ENCODE peak calls at places on chromosomes 16 and 17, in four cellular contexts. One of them, this sample, is unnamed.

GRCh38 chr17:16391451-16391850 is 10.6 kb downstream of the UBB start:
- DNase-seq in HCT116: no peak
- DNase-seq in mesendoderm: no peak
- DNase-seq in heart right ventricle: no peak
- DNase-seq in this sample: no peak

GRCh38 chr16:17149904-17150483 is 320.8 kb downstream of the XYLT1 start:
- DNase-seq in mesendoderm: peak
- DNase-seq in HCT116: no peak
- DNase-seq in heart right ventricle: no peak
- DNase-seq in this sample: no peak

GRCh38 chr17:19359151-19359550 is 3.4 kb downstream of the B9D1 start:
- DNase-seq in HCT116: no peak
- DNase-seq in mesendoderm: no peak
- DNase-seq in heart right ventricle: no peak
- DNase-seq in this sample: no peak

GRCh38 chr16:46911038-46911437 is 26.9 kb downstream of the GPT2 start:
- DNase-seq in HCT116: no peak
- DNase-seq in heart right ventricle: no peak
- DNase-seq in mesendoderm: no peak
- DNase-seq in this sample: no peak

GRCh38 chr17:3474212-3474611 is 1.6 kb upstream of the ASPA start:
- DNase-seq in heart right ventricle: no peak
- DNase-seq in mesendoderm: no peak
- DNase-seq in HCT116: no peak
- DNase-seq in this sample: no peak

GRCh38 chr17:9760336-9760735 is 31.1 kb downstream of the DHRS7C start:
- DNase-seq in HCT116: no peak
- DNase-seq in heart right ventricle: no peak
- DNase-seq in mesendoderm: no peak
- DNase-seq in this sample: no peak

GRCh38 chr17:81388612-81389367 is 6.5 kb upstream of the BAHCC1 start:
- DNase-seq in mesendoderm: peak
- DNase-seq in heart right ventricle: peak
- DNase-seq in HCT116: no peak
- DNase-seq in this sample: no peak

GRCh38 chr17:61504697-61505096 is 52.5 kb downstream of the TBX4 start:
- DNase-seq in HCT116: no peak
- DNase-seq in mesendoderm: no peak
- DNase-seq in heart right ventricle: no peak
- DNase-seq in this sample: no peak

GRCh38 chr17:7843536-7844291 is 9.7 kb downstream of the KDM6B start:
- DNase-seq in heart right ventricle: peak
- DNase-seq in HCT116: no peak
- DNase-seq in mesendoderm: peak
- DNase-seq in this sample: no peak

GRCh38 chr17:68085751-68086445 is 50.4 kb downstream of the KPNA2 start:
- DNase-seq in heart right ventricle: no peak
- DNase-seq in mesendoderm: peak
- DNase-seq in HCT116: no peak
- DNase-seq in this sample: no peak

GRCh38 chr16:51085271-51085670 is 65.8 kb downstream of the SALL1 start:
- DNase-seq in mesendoderm: no peak
- DNase-seq in heart right ventricle: no peak
- DNase-seq in HCT116: no peak
- DNase-seq in this sample: no peak

DNA sequence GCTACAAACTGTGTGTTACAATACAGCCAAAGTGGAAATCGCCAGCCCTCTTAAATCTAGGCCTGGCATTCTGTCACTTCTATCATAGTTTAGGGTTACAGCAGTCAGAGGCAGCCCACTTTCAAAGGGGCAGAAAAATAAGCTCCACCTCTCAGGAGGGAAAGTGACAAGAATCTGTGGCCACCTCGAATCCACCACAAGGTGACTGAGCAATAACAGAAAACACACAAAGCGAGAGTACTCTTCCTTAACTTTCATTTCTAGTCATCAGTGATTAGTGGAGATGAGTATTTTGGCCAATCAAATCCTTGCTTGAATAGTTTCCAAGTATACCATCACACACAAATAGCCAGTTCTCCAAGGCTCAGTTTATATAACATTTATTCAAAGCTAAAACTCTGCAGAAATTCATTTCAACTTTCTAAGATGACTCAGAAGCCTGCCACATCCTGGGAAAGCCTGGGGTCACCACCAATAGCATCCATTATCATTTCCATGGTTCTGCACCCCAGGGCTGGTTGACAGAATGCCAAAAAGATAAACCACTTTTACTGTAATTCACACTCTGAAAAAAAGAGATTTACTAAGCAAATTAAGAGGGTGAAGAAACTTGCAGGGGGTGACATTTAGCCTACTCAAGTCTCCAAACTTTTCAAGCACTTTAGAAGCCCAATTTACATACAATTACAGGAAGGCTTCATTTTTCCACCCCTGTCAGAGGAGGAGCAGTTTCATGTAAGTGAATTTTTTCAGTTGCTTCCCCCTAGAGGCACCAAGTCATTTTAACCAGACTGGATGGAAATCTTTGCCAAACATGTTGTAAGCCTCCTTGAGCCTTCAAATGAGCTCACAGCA is 66.8 kb downstream of the SALL1 start:
- DNase-seq in mesendoderm: peak
- DNase-seq in HCT116: no peak
- DNase-seq in heart right ventricle: no peak
- DNase-seq in this sample: no peak
- H3K27ac ChIP-seq in mesendoderm: no peak
- H3K27ac ChIP-seq in HCT116: no peak
- H3K27ac ChIP-seq in heart right ventricle: no peak
- H3K27ac ChIP-seq in this sample: no peak

GRCh38 chr16:87334611-87335305 is 17.6 kb upstream of the C16orf95 start:
- DNase-seq in HCT116: no peak
- DNase-seq in mesendoderm: no peak
- DNase-seq in heart right ventricle: peak
- DNase-seq in this sample: no peak
- H3K27ac ChIP-seq in HCT116: no peak
- H3K27ac ChIP-seq in mesendoderm: no peak
- H3K27ac ChIP-seq in heart right ventricle: no peak
- H3K27ac ChIP-seq in this sample: no peak

DNA sequence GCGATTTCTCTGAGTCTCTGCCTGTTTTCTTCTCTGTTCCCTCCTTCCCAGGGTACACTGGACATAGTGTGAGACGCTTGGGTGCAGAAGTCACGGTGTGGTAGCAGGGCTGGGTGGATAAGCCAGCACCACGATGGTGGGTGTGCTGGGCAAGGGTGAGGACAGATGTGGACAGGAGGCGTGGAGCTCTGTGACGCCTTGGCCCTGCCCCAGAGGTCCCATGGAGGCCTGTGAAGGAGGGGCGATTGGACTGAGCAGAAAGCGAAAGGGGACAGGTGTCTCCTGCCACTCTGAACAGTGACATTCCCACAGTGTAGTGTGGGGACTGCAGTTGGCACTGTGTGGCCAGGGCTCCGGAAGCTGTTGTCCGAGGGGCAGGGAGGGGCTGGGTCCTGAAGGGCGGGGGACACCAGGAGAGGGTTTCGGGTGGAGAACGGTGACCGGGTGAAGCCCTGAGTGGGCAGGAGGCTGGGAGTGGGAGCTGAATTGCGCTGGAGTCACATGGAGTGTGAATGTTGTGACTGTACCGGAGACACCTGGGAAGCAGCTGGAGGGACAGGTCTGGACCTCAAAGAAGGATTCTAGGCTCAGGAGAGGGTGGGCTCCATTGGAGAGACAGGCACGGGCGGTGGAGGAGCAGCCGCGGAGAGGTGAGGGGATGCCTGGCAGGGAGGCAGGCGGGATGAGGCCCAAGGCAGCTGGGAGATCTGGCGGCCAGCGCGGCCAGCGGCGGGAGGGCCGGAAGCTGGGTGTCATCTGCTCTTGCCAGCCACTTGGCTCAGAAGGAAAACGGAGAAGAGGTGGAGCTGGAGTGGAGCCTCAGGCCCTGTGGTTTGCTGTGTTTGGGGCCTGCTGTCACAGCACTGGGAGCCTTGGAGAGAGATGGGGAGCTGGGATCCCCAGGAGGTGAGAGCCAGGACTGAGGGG is 7.5 kb downstream of the TBC1D24 start:
- DNase-seq in heart right ventricle: no peak
- DNase-seq in mesendoderm: no peak
- DNase-seq in HCT116: no peak
- DNase-seq in this sample: no peak
- H3K27ac ChIP-seq in heart right ventricle: no peak
- H3K27ac ChIP-seq in mesendoderm: no peak
- H3K27ac ChIP-seq in HCT116: no peak
- H3K27ac ChIP-seq in this sample: no peak

DNA sequence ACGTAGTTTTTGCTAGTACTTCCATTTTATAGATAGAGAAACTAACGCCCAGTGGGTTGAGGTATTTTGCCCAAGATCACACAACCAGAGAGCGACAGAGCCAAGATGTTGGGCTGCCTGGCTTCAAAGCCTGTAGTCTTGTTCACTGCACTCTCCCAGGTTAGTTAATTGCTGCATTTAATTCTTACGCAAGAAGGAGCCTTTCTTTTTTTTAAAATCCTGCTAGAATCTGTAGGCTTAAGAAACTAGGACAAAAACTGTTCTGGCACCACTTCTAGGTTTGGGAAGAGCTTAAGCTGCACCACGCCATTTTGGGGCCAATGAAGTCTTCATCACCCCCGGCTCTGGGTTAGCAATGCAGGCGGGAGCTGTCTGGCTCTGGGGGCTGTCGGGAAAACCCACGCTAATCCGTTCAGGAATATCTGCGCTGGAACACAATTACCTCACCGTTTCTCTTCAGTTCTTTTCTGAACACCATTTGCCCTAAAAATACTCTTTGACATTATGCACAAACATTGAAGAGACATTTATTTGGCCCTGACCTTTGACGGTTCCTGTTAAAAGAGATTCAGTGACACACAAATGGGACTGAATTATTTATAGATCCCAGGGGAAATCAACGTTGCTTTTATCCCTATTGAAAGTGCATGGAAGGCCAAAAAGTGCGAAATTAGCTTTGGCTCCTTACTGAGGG is 249.1 kb downstream of the HAPSTR1 start:
- DNase-seq in heart right ventricle: no peak
- DNase-seq in HCT116: no peak
- DNase-seq in mesendoderm: no peak
- DNase-seq in this sample: no peak
- H3K27ac ChIP-seq in heart right ventricle: no peak
- H3K27ac ChIP-seq in HCT116: no peak
- H3K27ac ChIP-seq in mesendoderm: no peak
- H3K27ac ChIP-seq in this sample: no peak

DNA sequence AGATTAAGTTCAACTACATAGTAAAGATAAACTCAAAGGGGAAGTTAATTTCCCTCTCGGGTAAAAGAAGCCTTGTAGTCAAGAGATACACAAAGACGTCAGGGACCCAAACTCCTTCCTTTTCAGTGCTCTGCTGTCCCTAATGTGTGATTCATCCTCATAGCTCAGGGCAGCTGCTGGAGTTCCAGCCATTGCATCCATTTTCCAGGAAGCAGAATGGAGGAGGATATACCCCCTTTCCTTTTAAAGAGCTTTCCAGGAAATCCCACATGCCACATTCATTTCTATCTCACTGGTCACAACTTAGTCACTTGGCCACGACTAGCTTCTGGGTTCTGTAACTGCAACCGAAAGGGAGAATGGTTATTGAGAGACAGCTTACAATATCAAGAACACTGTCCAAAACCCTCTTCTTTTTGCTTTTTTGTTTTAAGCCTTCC is 95.3 kb downstream of the SOCS1 start:
- DNase-seq in HCT116: no peak
- DNase-seq in heart right ventricle: no peak
- DNase-seq in mesendoderm: no peak
- DNase-seq in this sample: no peak
- H3K27ac ChIP-seq in HCT116: no peak
- H3K27ac ChIP-seq in heart right ventricle: peak
- H3K27ac ChIP-seq in mesendoderm: no peak
- H3K27ac ChIP-seq in this sample: no peak

DNA sequence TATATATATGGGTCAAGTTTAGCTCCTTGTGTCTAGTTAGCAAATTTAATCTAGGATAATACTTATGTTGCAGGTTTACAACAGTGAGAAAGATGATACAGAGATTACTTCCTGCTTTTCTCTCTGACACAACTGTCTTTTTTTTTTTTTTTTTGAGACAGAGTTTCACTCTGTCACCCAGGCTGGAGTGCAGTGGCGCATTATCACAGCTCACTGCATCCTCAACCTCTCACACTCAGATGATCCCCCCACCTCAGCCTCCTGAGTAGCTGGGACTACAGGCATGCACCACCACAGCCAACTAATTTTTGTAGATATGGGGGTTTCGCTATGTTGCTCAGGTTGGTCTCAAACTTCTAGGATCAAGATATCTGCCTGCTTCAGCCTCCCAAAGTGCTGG is 706.9 kb upstream of the SOX9 start:
- DNase-seq in mesendoderm: no peak
- DNase-seq in HCT116: no peak
- DNase-seq in heart right ventricle: no peak
- DNase-seq in this sample: no peak
- H3K27ac ChIP-seq in mesendoderm: no peak
- H3K27ac ChIP-seq in HCT116: no peak
- H3K27ac ChIP-seq in heart right ventricle: no peak
- H3K27ac ChIP-seq in this sample: peak

GRCh38 chr17:28940142-28940541 is 11.2 kb downstream of the PHF12 start:
- DNase-seq in heart right ventricle: no peak
- DNase-seq in HCT116: no peak
- DNase-seq in mesendoderm: no peak
- DNase-seq in this sample: no peak
- H3K27ac ChIP-seq in heart right ventricle: no peak
- H3K27ac ChIP-seq in HCT116: no peak
- H3K27ac ChIP-seq in mesendoderm: no peak
- H3K27ac ChIP-seq in this sample: no peak